ENCODE peak calls at places on chromosomes 13 and 19, in eight cellular contexts. U is posterior vena cava; H is neural crest cell; N is body of pancreas; E is fibroblast of mammary gland; A is T-cell; G is upper lobe of right lung; B is effector CD4-positive, alpha-beta T cell. Q is an unnamed sample.

GRCh38 chr13:20128459-20128927 is 32.4 kb downstream of the GJA3 start:
- DNase-seq in B (no peak), E (no peak), A (no peak), H (no peak), G (peak), U (peak), N (peak), Q (no peak)

GRCh38 chr13:30466841-30467252 is 1.1 kb upstream of the HMGB1 start:
- DNase-seq in U (no peak), N (no peak), B (no peak), G (no peak), E (peak), A (no peak), H (no peak), Q (peak)

GRCh38 chr13:50805805-50806204 is 37.7 kb downstream of the DLEU7 start:
- DNase-seq in H (no peak), A (no peak), N (no peak), B (no peak), E (peak), G (no peak), U (no peak), Q (peak)

GRCh38 chr13:31101511-31102170 is 60.1 kb downstream of the HSPH1 start:
- DNase-seq in B (no peak), E (no peak), N (no peak), U (no peak), A (no peak), H (no peak), G (no peak), Q (no peak)

GRCh38 chr19:50402544-50403301 is 16.0 kb upstream of the SPIB start:
- DNase-seq in N (no peak), B (no peak), A (no peak), G (no peak), H (no peak), U (no peak), E (no peak), Q (no peak)

GRCh38 chr19:43105496-43105895 is 23.0 kb upstream of the PSG2 start:
- DNase-seq in N (no peak), G (no peak), A (no peak), E (no peak), B (no peak), H (no peak), U (no peak), Q (no peak)

GRCh38 chr19:49683814-49684250 is 5.6 kb upstream of the ADM5 start:
- DNase-seq in A (no peak), B (no peak), N (no peak), U (no peak), G (no peak), E (no peak), H (no peak), Q (no peak)

GRCh38 chr19:32599736-32600157 is 18.8 kb downstream of the PDCD5 start:
- DNase-seq in E (peak), N (peak), H (peak), G (no peak), U (no peak), A (no peak), B (peak), Q (peak)

GRCh38 chr19:52748336-52748950 is 13.6 kb upstream of the ZNF611 start:
- DNase-seq in B (no peak), U (no peak), N (peak), A (no peak), E (peak), G (no peak), H (no peak), Q (peak)

GRCh38 chr13:101626925-101627555 is 174.6 kb downstream of the ITGBL1 start:
- DNase-seq in U (no peak), N (no peak), H (no peak), E (no peak), B (no peak), G (no peak), A (no peak), Q (peak)

GRCh38 chr19:48760514-48761221 is 5.3 kb downstream of the FGF21 start:
- DNase-seq in N (no peak), H (no peak), G (no peak), A (no peak), E (no peak), U (no peak), B (no peak), Q (no peak)

GRCh38 chr13:96848275-96848674 is 146.0 kb downstream of the OXGR1 start:
- DNase-seq in H (no peak), G (no peak), E (no peak), B (no peak), N (no peak), U (no peak), A (no peak), Q (no peak)

GRCh38 chr13:59690857-59691500 is 472.7 kb downstream of the DIAPH3 start:
- DNase-seq in U (no peak), H (no peak), G (no peak), E (peak), N (no peak), A (no peak), B (no peak), Q (no peak)

GRCh38 chr13:114048463-114048862 is 74.6 kb upstream of the C13orf46 start:
- DNase-seq in U (no peak), N (no peak), G (no peak), H (no peak), B (no peak), A (no peak), E (no peak), Q (no peak)

GRCh38 chr13:100356889-100357288 is 231.7 kb downstream of the GGACT start:
- DNase-seq in A (no peak), H (no peak), E (no peak), B (no peak), U (no peak), N (no peak), G (no peak), Q (no peak)

GRCh38 chr19:11264452-11265176 is 2.3 kb upstream of the DOCK6 start:
- DNase-seq in G (peak), N (peak), A (no peak), H (no peak), B (no peak), U (no peak), E (no peak), Q (no peak)

GRCh38 chr19:4455742-4456565 is 1.6 kb downstream of the UBXN6 start:
- DNase-seq in H (no peak), B (no peak), U (no peak), G (peak), A (no peak), N (peak), E (peak), Q (no peak)

GRCh38 chr13:96052655-96053002 is 572 bp downstream of the UGGT2 start:
- DNase-seq in A (no peak), N (no peak), E (peak), B (no peak), H (no peak), G (no peak), U (no peak), Q (peak)

GRCh38 chr19:41624515-41624914 is 2.4 kb downstream of the CEACAM4 start:
- DNase-seq in H (no peak), U (no peak), A (no peak), E (no peak), N (no peak), G (no peak), B (no peak), Q (no peak)

GRCh38 chr19:41595258-41595889 is 19.4 kb downstream of the CEACAM21 start:
- DNase-seq in U (no peak), E (peak), B (peak), N (peak), G (no peak), A (peak), H (peak), Q (peak)

GRCh38 chr13:46341112-46341711 is 45.8 kb downstream of the RUBCNL start:
- DNase-seq in G (no peak), A (no peak), N (no peak), H (no peak), U (no peak), B (no peak), E (peak), Q (peak)

GRCh38 chr19:14563989-14564650 is 7.7 kb downstream of the NDUFB7 start:
- DNase-seq in U (no peak), G (no peak), N (no peak), H (no peak), A (peak), B (no peak), E (peak), Q (no peak)

GRCh38 chr13:112943309-112944125 is 25.5 kb upstream of the MCF2L start:
- DNase-seq in G (peak), E (no peak), U (peak), B (peak), N (peak), A (no peak), H (peak), Q (peak)

GRCh38 chr19:5155586-5156210 is 184.9 kb downstream of the PTPRS start:
- DNase-seq in H (no peak), A (no peak), U (peak), E (no peak), N (no peak), G (peak), B (no peak), Q (no peak)

GRCh38 chr13:64410654-64411053 is 2819.5 kb downstream of the PCDH9 start:
- DNase-seq in E (no peak), A (no peak), U (peak), G (no peak), N (no peak), H (no peak), B (no peak), Q (no peak)

GRCh38 chr19:35033067-35034004 is 3.1 kb downstream of the SCN1B start:
- DNase-seq in G (no peak), H (no peak), U (no peak), N (no peak), E (no peak), A (no peak), B (no peak), Q (no peak)

GRCh38 chr13:40388617-40389016 is 277.8 kb downstream of the FOXO1 start:
- DNase-seq in U (no peak), G (no peak), H (no peak), B (peak), N (peak), E (no peak), A (peak), Q (peak)

GRCh38 chr13:79680485-79680884 is 199.5 kb downstream of the NDFIP2 start:
- DNase-seq in B (no peak), E (no peak), U (no peak), G (no peak), N (no peak), A (no peak), H (no peak), Q (no peak)

GRCh38 chr13:109719962-109720646 is 66.3 kb downstream of the IRS2 start:
- DNase-seq in G (no peak), H (no peak), N (no peak), E (no peak), U (no peak), A (no peak), B (no peak), Q (no peak)

GRCh38 chr19:47280183-47280797 is 5.6 kb downstream of the INAFM1 start:
- DNase-seq in U (no peak), E (peak), N (no peak), A (no peak), B (peak), H (peak), G (peak), Q (peak)

GRCh38 chr13:106998664-106999063 is 430.7 kb upstream of the ARGLU1 start:
- DNase-seq in E (no peak), A (no peak), G (no peak), H (no peak), N (no peak), U (no peak), B (no peak), Q (no peak)